ENCODE peak calls at places on chromosomes 6 and 20, in four cellular contexts. Q is GM12878, P is HepG2, T is H1. Z is an unnamed sample. For H3K27me3, the result is how much of the 10 kb centered on the place peaks cover.

GRCh38 chr6:163725008-163725941 is 310.8 kb downstream of the QKI start:
- DNase-seq in Q (no peak), P (no peak), T (no peak), Z (no peak)

GRCh38 chr6:88670369-88670768 is 293.0 kb downstream of the RNGTT start:
- DNase-seq in Q (no peak), P (no peak), T (no peak), Z (no peak)

GRCh38 chr20:34045294-34045693 is 51.6 kb downstream of the RALY start:
- DNase-seq in Q (no peak), P (peak), T (no peak), Z (no peak)

GRCh38 chr6:12190252-12190651 is 99.9 kb upstream of the EDN1 start:
- DNase-seq in Q (no peak), P (no peak), T (no peak), Z (no peak)

GRCh38 chr6:3737831-3738210 is 13.7 kb downstream of the PXDC1 start:
- DNase-seq in Q (no peak), P (no peak), T (no peak), Z (no peak)

GRCh38 chr6:133432021-133432989 is 191.1 kb downstream of the EYA4 start:
- DNase-seq in Q (no peak), P (no peak), T (no peak), Z (no peak)

GRCh38 chr6:10418862-10419748 is 4.2 kb upstream of the TFAP2A start:
- DNase-seq in Q (no peak), P (no peak), T (peak), Z (no peak)

GRCh38 chr6:89977808-89978748 is 83.8 kb downstream of the GJA10 start:
- DNase-seq in Q (no peak), P (no peak), T (no peak), Z (no peak)

GRCh38 chr6:79602859-79603258 is 28.3 kb upstream of the SH3BGRL2 start:
- DNase-seq in Q (no peak), P (no peak), T (no peak), Z (no peak)

GRCh38 chr6:114323784-114324183 is 19.0 kb downstream of the HS3ST5 start:
- DNase-seq in Q (no peak), P (no peak), T (no peak), Z (no peak)

GRCh38 chr6:56037587-56037986 is 162.2 kb upstream of the BMP5 start:
- DNase-seq in Q (no peak), P (no peak), T (no peak), Z (no peak)

GRCh38 chr6:71886184-71887005 is at the start of gene RIMS1:
- DNase-seq in Q (no peak), P (no peak), T (peak), Z (peak)

GRCh38 chr20:15446373-15446772 is 1109.0 kb upstream of the FLRT3 start:
- DNase-seq in Q (no peak), P (no peak), T (no peak), Z (no peak)

GRCh38 chr6:142850653-142851434 is 94.1 kb downstream of the HIVEP2 start:
- DNase-seq in Q (peak), P (no peak), T (no peak), Z (no peak)

GRCh38 chr6:24539416-24539815 is 44.6 kb downstream of the ALDH5A1 start:
- DNase-seq in Q (no peak), P (no peak), T (no peak), Z (no peak)

GRCh38 chr6:161554883-161555282 is 281.0 kb upstream of the AGPAT4 start:
- DNase-seq in Q (no peak), P (no peak), T (no peak), Z (no peak)

GRCh38 chr6:71190809-71191208 is 97.8 kb upstream of the OGFRL1 start:
- DNase-seq in Q (no peak), P (peak), T (no peak), Z (no peak)

GRCh38 chr6:17986656-17987575 is 519 bp downstream of the KIF13A start:
- DNase-seq in Q (no peak), P (peak), T (peak), Z (no peak)

GRCh38 chr6:84575264-84575663 is 189.1 kb downstream of the TBX18 start:
- DNase-seq in Q (peak), P (no peak), T (no peak), Z (no peak)

GRCh38 chr20:18326990-18327389 is 38.7 kb downstream of the ZNF133 start:
- DNase-seq in Q (no peak), P (no peak), T (no peak), Z (no peak)

GRCh38 chr20:18322551-18322950 is 34.2 kb downstream of the ZNF133 start:
- DNase-seq in Q (no peak), P (no peak), T (no peak), Z (no peak)

GRCh38 chr20:18324596-18325089 is 36.3 kb downstream of the ZNF133 start:
- DNase-seq in Q (no peak), P (peak), T (no peak), Z (no peak)

GRCh38 chr20:18323705-18324104 is 35.4 kb downstream of the ZNF133 start:
- DNase-seq in Q (no peak), P (no peak), T (no peak), Z (peak)
- TF ChIP-seq SUZ12 in Q (no peak), P (no peak), T (no peak), Z (no peak)

DNA sequence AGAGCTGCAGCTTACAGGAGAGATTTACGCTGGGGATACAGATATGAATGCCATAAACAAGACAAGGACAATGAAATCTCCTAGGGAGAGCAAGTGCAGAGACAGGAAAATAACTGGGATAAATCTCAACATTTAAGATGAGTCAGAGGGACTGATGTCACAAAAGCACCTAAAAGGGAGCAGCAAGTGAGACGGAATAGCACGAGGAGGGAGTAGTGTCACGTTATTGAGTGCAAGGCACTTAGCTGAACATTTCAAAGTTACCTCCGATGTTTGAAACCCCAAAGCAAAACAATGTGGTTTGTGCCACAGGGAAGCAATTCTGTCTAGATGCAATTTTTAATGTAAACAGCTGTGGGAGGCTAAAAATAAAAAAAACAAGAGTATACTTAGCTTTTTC is 1131.7 kb upstream of the EYS start:
- DNase-seq in Q (no peak), P (no peak), T (no peak), Z (no peak)
- TF ChIP-seq YY1 in Q (no peak), P (no peak), T (no peak), Z (no peak)

DNA sequence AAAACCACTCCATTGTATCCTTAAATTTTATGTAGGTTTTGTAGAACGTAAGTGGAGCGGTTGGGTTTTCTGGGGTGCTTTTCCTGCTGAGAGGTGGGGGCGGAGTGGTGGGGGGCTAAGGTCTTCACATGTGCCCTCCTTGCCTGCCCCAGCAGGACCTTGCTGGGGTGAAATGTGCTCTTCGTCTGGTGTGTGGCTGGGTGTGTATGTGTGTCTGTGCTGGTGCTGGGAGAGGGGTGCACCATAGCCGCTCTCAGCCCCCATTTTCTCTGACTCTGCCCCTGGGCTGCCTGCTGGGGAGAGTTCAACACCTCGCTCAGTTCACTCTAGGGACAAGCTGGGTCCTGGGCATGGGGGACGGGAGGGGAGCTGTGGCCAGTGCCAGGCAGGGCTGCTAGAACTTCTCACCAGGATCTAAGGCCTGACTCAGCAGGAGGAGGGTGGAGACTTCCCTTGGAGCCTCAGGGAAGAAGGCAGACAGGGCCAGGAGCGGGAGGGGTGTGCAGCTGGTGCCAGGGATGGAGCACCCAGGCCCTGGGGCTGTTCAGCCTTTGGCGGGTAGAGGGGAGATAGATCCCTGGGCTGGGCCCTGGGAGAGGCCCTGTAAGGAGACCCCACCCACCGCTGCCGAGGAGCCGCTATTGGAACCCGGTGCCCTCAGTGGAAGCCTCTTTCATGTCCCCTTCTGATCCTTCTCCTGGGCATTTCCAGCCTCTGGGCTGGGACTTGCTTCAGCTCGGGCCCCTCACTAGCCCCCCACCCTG is 4.8 kb downstream of the SOX18 start:
- DNase-seq in Q (no peak), P (no peak), T (no peak), Z (no peak)
- H3K27me3 ChIP-seq in Q (under half), P (under half), T (half or more), Z (half or more)

GRCh38 chr6:125340946-125341345 is 39.2 kb upstream of the HDDC2 start:
- DNase-seq in Q (no peak), P (no peak), T (no peak), Z (no peak)

GRCh38 chr6:125338381-125338780 is 36.6 kb upstream of the HDDC2 start:
- DNase-seq in Q (no peak), P (no peak), T (no peak), Z (no peak)

GRCh38 chr6:125346143-125346925 is 44.6 kb upstream of the HDDC2 start:
- DNase-seq in Q (peak), P (no peak), T (no peak), Z (no peak)

GRCh38 chr6:125340175-125340835 is 38.5 kb upstream of the HDDC2 start:
- DNase-seq in Q (no peak), P (no peak), T (no peak), Z (no peak)

GRCh38 chr6:125341460-125341859 is 39.7 kb upstream of the HDDC2 start:
- DNase-seq in Q (no peak), P (no peak), T (no peak), Z (no peak)
- TF ChIP-seq SUZ12 in Q (no peak), P (no peak), T (no peak), Z (no peak)

GRCh38 chr20:10609276-10609675 is 64.5 kb downstream of the JAG1 start:
- DNase-seq in Q (no peak), P (no peak), T (no peak), Z (no peak)
- TF ChIP-seq YY1 in Q (no peak), P (no peak), T (no peak), Z (no peak)

GRCh38 chr20:48169650-48170049 is 384.4 kb upstream of the SULF2 start:
- DNase-seq in Q (no peak), P (no peak), T (no peak), Z (no peak)

GRCh38 chr20:48175261-48175660 is 390.0 kb upstream of the SULF2 start:
- DNase-seq in Q (no peak), P (no peak), T (no peak), Z (no peak)

GRCh38 chr20:48170625-48171024 is 385.3 kb upstream of the SULF2 start:
- DNase-seq in Q (no peak), P (no peak), T (no peak), Z (no peak)

GRCh38 chr20:48171626-48172025 is 386.3 kb upstream of the SULF2 start:
- DNase-seq in Q (no peak), P (no peak), T (no peak), Z (no peak)

GRCh38 chr20:48171071-48171470 is 385.8 kb upstream of the SULF2 start:
- DNase-seq in Q (no peak), P (no peak), T (no peak), Z (no peak)
- H3K27me3 ChIP-seq in Q (under half), P (under half), T (under half), Z (under half)

DNA sequence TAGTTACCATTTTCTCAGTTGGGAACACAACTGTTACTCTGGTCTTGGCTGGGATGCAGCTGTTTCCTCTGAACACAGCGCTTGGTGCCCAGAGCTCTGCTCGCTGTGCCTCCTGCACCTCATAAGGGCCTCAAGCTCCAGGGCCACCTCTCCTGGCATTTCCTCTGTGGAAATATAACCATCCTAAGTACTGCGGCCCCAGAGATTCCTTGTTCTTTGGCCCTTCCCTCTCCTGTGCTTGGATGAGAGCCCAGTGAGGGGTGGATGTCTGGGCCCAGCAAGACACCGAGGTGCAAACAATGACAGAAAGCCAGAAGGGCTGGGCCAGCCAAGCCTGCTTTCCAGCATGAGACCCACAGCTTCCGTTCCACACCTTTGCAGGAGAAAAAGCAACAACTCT is 169.9 kb upstream of the CST7 start:
- DNase-seq in Q (no peak), P (no peak), T (no peak), Z (no peak)
- TF ChIP-seq SUZ12 in Q (no peak), P (no peak), T (no peak), Z (no peak)

GRCh38 chr6:132161283-132161682 is 210.1 kb upstream of the CCN2 start:
- DNase-seq in Q (no peak), P (peak), T (no peak), Z (peak)
- TF ChIP-seq YY1 in Q (no peak), P (no peak), T (no peak), Z (no peak)

Z was measured in NT2/D1.